ENCODE peak calls at places on chromosomes 11 and 22, in eight cellular contexts. One of them, this sample, is unnamed.

GRCh38 chr22:17575681-17576080 is 12.4 kb downstream of the SLC25A18 start:
- ATAC-seq in effector memory CD8-positive, alpha-beta T cell: no peak
- ATAC-seq in heart right ventricle: no peak
- ATAC-seq in naive thymus-derived CD8-positive, alpha-beta T cell: no peak
- ATAC-seq in pancreas: no peak
- ATAC-seq in left lung: no peak
- ATAC-seq in A549: no peak
- ATAC-seq in IMR-90: no peak
- ATAC-seq in this sample: no peak

GRCh38 chr22:38313384-38313955 is 3.8 kb downstream of the CSNK1E start:
- ATAC-seq in IMR-90: peak
- ATAC-seq in A549: no peak
- ATAC-seq in left lung: peak
- ATAC-seq in pancreas: no peak
- ATAC-seq in heart right ventricle: peak
- ATAC-seq in naive thymus-derived CD8-positive, alpha-beta T cell: no peak
- ATAC-seq in effector memory CD8-positive, alpha-beta T cell: no peak
- ATAC-seq in this sample: peak

GRCh38 chr11:58905716-58906547 is 33.4 kb upstream of the GLYATL1 start:
- ATAC-seq in naive thymus-derived CD8-positive, alpha-beta T cell: no peak
- ATAC-seq in pancreas: peak
- ATAC-seq in left lung: peak
- ATAC-seq in IMR-90: peak
- ATAC-seq in effector memory CD8-positive, alpha-beta T cell: no peak
- ATAC-seq in heart right ventricle: no peak
- ATAC-seq in A549: peak
- ATAC-seq in this sample: peak

GRCh38 chr11:120908521-120909181 is 115.3 kb upstream of the TBCEL start:
- ATAC-seq in IMR-90: no peak
- ATAC-seq in left lung: no peak
- ATAC-seq in A549: no peak
- ATAC-seq in naive thymus-derived CD8-positive, alpha-beta T cell: no peak
- ATAC-seq in heart right ventricle: peak
- ATAC-seq in pancreas: no peak
- ATAC-seq in effector memory CD8-positive, alpha-beta T cell: peak
- ATAC-seq in this sample: no peak

GRCh38 chr11:120117991-120118390 is 19.9 kb downstream of the TRIM29 start:
- ATAC-seq in pancreas: no peak
- ATAC-seq in IMR-90: no peak
- ATAC-seq in effector memory CD8-positive, alpha-beta T cell: no peak
- ATAC-seq in left lung: no peak
- ATAC-seq in naive thymus-derived CD8-positive, alpha-beta T cell: no peak
- ATAC-seq in heart right ventricle: no peak
- ATAC-seq in A549: no peak
- ATAC-seq in this sample: no peak

GRCh38 chr11:108726077-108726800 is 61.4 kb downstream of the DDX10 start:
- ATAC-seq in naive thymus-derived CD8-positive, alpha-beta T cell: no peak
- ATAC-seq in heart right ventricle: no peak
- ATAC-seq in A549: no peak
- ATAC-seq in pancreas: no peak
- ATAC-seq in left lung: no peak
- ATAC-seq in IMR-90: no peak
- ATAC-seq in effector memory CD8-positive, alpha-beta T cell: no peak
- ATAC-seq in this sample: no peak

GRCh38 chr22:29205598-29206371 is at the start of gene EMID1:
- ATAC-seq in A549: peak
- ATAC-seq in naive thymus-derived CD8-positive, alpha-beta T cell: peak
- ATAC-seq in IMR-90: peak
- ATAC-seq in left lung: peak
- ATAC-seq in effector memory CD8-positive, alpha-beta T cell: peak
- ATAC-seq in heart right ventricle: no peak
- ATAC-seq in pancreas: peak
- ATAC-seq in this sample: peak

GRCh38 chr11:115660072-115660805 is 156.0 kb upstream of the CADM1 start:
- ATAC-seq in A549: no peak
- ATAC-seq in pancreas: no peak
- ATAC-seq in heart right ventricle: peak
- ATAC-seq in IMR-90: peak
- ATAC-seq in effector memory CD8-positive, alpha-beta T cell: no peak
- ATAC-seq in naive thymus-derived CD8-positive, alpha-beta T cell: no peak
- ATAC-seq in left lung: peak
- ATAC-seq in this sample: no peak

GRCh38 chr11:117097567-117098268 is 510 bp downstream of the SIK3 start:
- ATAC-seq in left lung: peak
- ATAC-seq in A549: peak
- ATAC-seq in IMR-90: peak
- ATAC-seq in naive thymus-derived CD8-positive, alpha-beta T cell: peak
- ATAC-seq in effector memory CD8-positive, alpha-beta T cell: peak
- ATAC-seq in heart right ventricle: peak
- ATAC-seq in pancreas: peak
- ATAC-seq in this sample: peak

GRCh38 chr11:66607126-66607834 is 9.2 kb upstream of the RBM14 start:
- ATAC-seq in IMR-90: peak
- ATAC-seq in heart right ventricle: peak
- ATAC-seq in effector memory CD8-positive, alpha-beta T cell: no peak
- ATAC-seq in pancreas: peak
- ATAC-seq in A549: peak
- ATAC-seq in left lung: peak
- ATAC-seq in naive thymus-derived CD8-positive, alpha-beta T cell: no peak
- ATAC-seq in this sample: peak

GRCh38 chr22:29815580-29815979 is 22.5 kb downstream of the ASCC2 start:
- ATAC-seq in left lung: no peak
- ATAC-seq in naive thymus-derived CD8-positive, alpha-beta T cell: no peak
- ATAC-seq in effector memory CD8-positive, alpha-beta T cell: no peak
- ATAC-seq in pancreas: no peak
- ATAC-seq in A549: no peak
- ATAC-seq in heart right ventricle: no peak
- ATAC-seq in IMR-90: no peak
- ATAC-seq in this sample: no peak

GRCh38 chr11:25252854-25253253 is 756.0 kb downstream of the LUZP2 start:
- ATAC-seq in heart right ventricle: no peak
- ATAC-seq in naive thymus-derived CD8-positive, alpha-beta T cell: no peak
- ATAC-seq in A549: no peak
- ATAC-seq in left lung: no peak
- ATAC-seq in effector memory CD8-positive, alpha-beta T cell: no peak
- ATAC-seq in IMR-90: no peak
- ATAC-seq in pancreas: no peak
- ATAC-seq in this sample: no peak

GRCh38 chr22:44746836-44747519 is 5.4 kb upstream of the ARHGAP8 start:
- ATAC-seq in naive thymus-derived CD8-positive, alpha-beta T cell: no peak
- ATAC-seq in left lung: peak
- ATAC-seq in IMR-90: peak
- ATAC-seq in effector memory CD8-positive, alpha-beta T cell: no peak
- ATAC-seq in pancreas: peak
- ATAC-seq in heart right ventricle: no peak
- ATAC-seq in A549: no peak
- ATAC-seq in this sample: no peak

GRCh38 chr11:116384407-116384806 is 388.4 kb downstream of the BUD13 start:
- ATAC-seq in heart right ventricle: no peak
- ATAC-seq in IMR-90: no peak
- ATAC-seq in naive thymus-derived CD8-positive, alpha-beta T cell: no peak
- ATAC-seq in pancreas: no peak
- ATAC-seq in effector memory CD8-positive, alpha-beta T cell: no peak
- ATAC-seq in A549: no peak
- ATAC-seq in left lung: no peak
- ATAC-seq in this sample: peak

GRCh38 chr22:23215294-23216204 is 35.2 kb downstream of the BCR start:
- ATAC-seq in naive thymus-derived CD8-positive, alpha-beta T cell: peak
- ATAC-seq in pancreas: peak
- ATAC-seq in A549: no peak
- ATAC-seq in IMR-90: peak
- ATAC-seq in left lung: peak
- ATAC-seq in effector memory CD8-positive, alpha-beta T cell: no peak
- ATAC-seq in heart right ventricle: no peak
- ATAC-seq in this sample: no peak

GRCh38 chr22:45009881-45010531 is at the start of gene PHF21B:
- ATAC-seq in IMR-90: peak
- ATAC-seq in left lung: no peak
- ATAC-seq in A549: peak
- ATAC-seq in naive thymus-derived CD8-positive, alpha-beta T cell: peak
- ATAC-seq in pancreas: no peak
- ATAC-seq in heart right ventricle: peak
- ATAC-seq in effector memory CD8-positive, alpha-beta T cell: no peak
- ATAC-seq in this sample: peak

GRCh38 chr11:76251576-76251975 is 45.3 kb upstream of the WNT11 start:
- ATAC-seq in pancreas: no peak
- ATAC-seq in naive thymus-derived CD8-positive, alpha-beta T cell: no peak
- ATAC-seq in heart right ventricle: peak
- ATAC-seq in effector memory CD8-positive, alpha-beta T cell: no peak
- ATAC-seq in IMR-90: no peak
- ATAC-seq in left lung: peak
- ATAC-seq in A549: no peak
- ATAC-seq in this sample: no peak

GRCh38 chr11:103488021-103488420 is 378.8 kb downstream of the DYNC2H1 start:
- ATAC-seq in effector memory CD8-positive, alpha-beta T cell: no peak
- ATAC-seq in left lung: peak
- ATAC-seq in heart right ventricle: no peak
- ATAC-seq in naive thymus-derived CD8-positive, alpha-beta T cell: no peak
- ATAC-seq in A549: no peak
- ATAC-seq in IMR-90: no peak
- ATAC-seq in pancreas: no peak
- ATAC-seq in this sample: no peak

GRCh38 chr11:34222030-34222429 is 116.6 kb downstream of the NAT10 start:
- ATAC-seq in effector memory CD8-positive, alpha-beta T cell: no peak
- ATAC-seq in naive thymus-derived CD8-positive, alpha-beta T cell: no peak
- ATAC-seq in IMR-90: no peak
- ATAC-seq in heart right ventricle: no peak
- ATAC-seq in A549: no peak
- ATAC-seq in left lung: no peak
- ATAC-seq in pancreas: no peak
- ATAC-seq in this sample: no peak

GRCh38 chr11:1888811-1889526 is 2.7 kb downstream of the PRR33 start:
- ATAC-seq in effector memory CD8-positive, alpha-beta T cell: peak
- ATAC-seq in pancreas: no peak
- ATAC-seq in heart right ventricle: peak
- ATAC-seq in naive thymus-derived CD8-positive, alpha-beta T cell: peak
- ATAC-seq in IMR-90: no peak
- ATAC-seq in A549: no peak
- ATAC-seq in left lung: peak
- ATAC-seq in this sample: no peak

GRCh38 chr22:31036671-31037550 is 44.2 kb upstream of the SMTN start:
- ATAC-seq in left lung: no peak
- ATAC-seq in effector memory CD8-positive, alpha-beta T cell: no peak
- ATAC-seq in heart right ventricle: no peak
- ATAC-seq in IMR-90: peak
- ATAC-seq in A549: peak
- ATAC-seq in pancreas: no peak
- ATAC-seq in naive thymus-derived CD8-positive, alpha-beta T cell: no peak
- ATAC-seq in this sample: no peak

GRCh38 chr11:8566613-8567210 is 27.3 kb downstream of the STK33 start:
- ATAC-seq in IMR-90: peak
- ATAC-seq in pancreas: peak
- ATAC-seq in effector memory CD8-positive, alpha-beta T cell: no peak
- ATAC-seq in naive thymus-derived CD8-positive, alpha-beta T cell: no peak
- ATAC-seq in left lung: peak
- ATAC-seq in heart right ventricle: no peak
- ATAC-seq in A549: peak
- ATAC-seq in this sample: peak

GRCh38 chr11:1351278-1351937 is 38.3 kb upstream of the BRSK2 start:
- ATAC-seq in IMR-90: no peak
- ATAC-seq in effector memory CD8-positive, alpha-beta T cell: no peak
- ATAC-seq in pancreas: no peak
- ATAC-seq in left lung: no peak
- ATAC-seq in A549: no peak
- ATAC-seq in heart right ventricle: no peak
- ATAC-seq in naive thymus-derived CD8-positive, alpha-beta T cell: no peak
- ATAC-seq in this sample: no peak

GRCh38 chr11:123483058-123483457 is 53.0 kb downstream of the GRAMD1B start:
- ATAC-seq in left lung: no peak
- ATAC-seq in IMR-90: no peak
- ATAC-seq in naive thymus-derived CD8-positive, alpha-beta T cell: no peak
- ATAC-seq in A549: peak
- ATAC-seq in effector memory CD8-positive, alpha-beta T cell: no peak
- ATAC-seq in heart right ventricle: no peak
- ATAC-seq in pancreas: no peak
- ATAC-seq in this sample: no peak

GRCh38 chr11:78420796-78421209 is 3.2 kb upstream of the GAB2 start:
- ATAC-seq in A549: no peak
- ATAC-seq in pancreas: no peak
- ATAC-seq in heart right ventricle: peak
- ATAC-seq in IMR-90: no peak
- ATAC-seq in left lung: no peak
- ATAC-seq in effector memory CD8-positive, alpha-beta T cell: no peak
- ATAC-seq in naive thymus-derived CD8-positive, alpha-beta T cell: no peak
- ATAC-seq in this sample: peak

GRCh38 chr11:37632748-37633147 is 1034.7 kb upstream of the RAG2 start:
- ATAC-seq in A549: no peak
- ATAC-seq in naive thymus-derived CD8-positive, alpha-beta T cell: no peak
- ATAC-seq in heart right ventricle: no peak
- ATAC-seq in IMR-90: no peak
- ATAC-seq in left lung: no peak
- ATAC-seq in pancreas: no peak
- ATAC-seq in effector memory CD8-positive, alpha-beta T cell: no peak
- ATAC-seq in this sample: no peak

GRCh38 chr22:32410459-32410858 is 1.6 kb downstream of the RTCB start:
- ATAC-seq in left lung: no peak
- ATAC-seq in IMR-90: no peak
- ATAC-seq in A549: no peak
- ATAC-seq in pancreas: no peak
- ATAC-seq in naive thymus-derived CD8-positive, alpha-beta T cell: no peak
- ATAC-seq in effector memory CD8-positive, alpha-beta T cell: no peak
- ATAC-seq in heart right ventricle: no peak
- ATAC-seq in this sample: no peak

GRCh38 chr22:20204821-20205220 is 54.0 kb upstream of the CCDC188 start:
- ATAC-seq in effector memory CD8-positive, alpha-beta T cell: no peak
- ATAC-seq in IMR-90: no peak
- ATAC-seq in heart right ventricle: peak
- ATAC-seq in pancreas: no peak
- ATAC-seq in naive thymus-derived CD8-positive, alpha-beta T cell: no peak
- ATAC-seq in A549: no peak
- ATAC-seq in left lung: no peak
- ATAC-seq in this sample: no peak

This sample was measured in SK-N-SH treated with all-trans-retinoic acid at 6 μM for 48 hours.